ENCODE peak calls at places on chromosomes 11 and 22, in six cellular contexts. R is vagina, W is neural progenitor cell, B is heart right ventricle, V is cardiac fibroblast, S is lower leg skin. Y is an unnamed sample.

GRCh38 chr11:74726547-74727182 is 4.6 kb downstream of the CHRDL2 start:
- DNase-seq in B (peak), V (peak), S (peak), W (peak), R (no peak), Y (no peak)

GRCh38 chr11:61541568-61541967 is 33.0 kb downstream of the LRRC10B start:
- DNase-seq in V (peak), R (no peak), W (peak), S (no peak), B (no peak), Y (no peak)

GRCh38 chr11:95092549-95093324 is 3.1 kb downstream of the ENDOD1 start:
- DNase-seq in B (no peak), V (peak), S (no peak), R (no peak), W (peak), Y (no peak)

GRCh38 chr11:117229411-117229810 is 2.5 kb downstream of the PCSK7 start:
- DNase-seq in R (no peak), B (no peak), W (no peak), V (no peak), S (peak), Y (no peak)

GRCh38 chr11:73359930-73360742 is 16.1 kb upstream of the RELT start:
- DNase-seq in V (peak), S (no peak), W (peak), R (no peak), B (no peak), Y (no peak)

GRCh38 chr11:128905345-128906184 is 14.4 kb downstream of the KCNJ5 start:
- DNase-seq in B (no peak), R (no peak), W (peak), S (no peak), V (peak), Y (no peak)

GRCh38 chr11:59207988-59208432 is 4.7 kb downstream of the MPEG1 start:
- DNase-seq in V (peak), B (no peak), S (no peak), W (peak), R (no peak), Y (peak)

GRCh38 chr11:43408277-43408676 is 49.6 kb downstream of the TTC17 start:
- DNase-seq in R (no peak), V (no peak), S (no peak), B (no peak), W (no peak), Y (no peak)

GRCh38 chr11:126359431-126360048 is 4.1 kb downstream of the ST3GAL4 start:
- DNase-seq in R (no peak), V (peak), B (peak), W (no peak), S (peak), Y (no peak)

GRCh38 chr22:48444320-48445112 is 1383.2 kb downstream of the BRD1 start:
- DNase-seq in W (no peak), S (no peak), B (no peak), V (no peak), R (no peak), Y (no peak)

GRCh38 chr11:119975561-119976152 is 162.3 kb downstream of the TRIM29 start:
- DNase-seq in B (peak), S (peak), W (peak), V (no peak), R (no peak), Y (no peak)

GRCh38 chr22:29044657-29045176 is 16.9 kb downstream of the C22orf31 start:
- DNase-seq in S (no peak), B (no peak), V (peak), R (no peak), W (no peak), Y (no peak)

GRCh38 chr11:122209619-122210377 is 93.8 kb upstream of the BLID start:
- DNase-seq in S (peak), W (no peak), B (no peak), R (no peak), V (peak), Y (no peak)

GRCh38 chr11:117724104-117724503 is 72.9 kb downstream of the DSCAML1 start:
- DNase-seq in R (no peak), B (no peak), V (no peak), S (no peak), W (no peak), Y (no peak)

GRCh38 chr11:45449036-45449601 is 163.0 kb upstream of the SYT13 start:
- DNase-seq in S (no peak), W (no peak), V (no peak), B (no peak), R (no peak), Y (no peak)

GRCh38 chr22:44538071-44538470 is 40.0 kb upstream of the RTL6 start:
- DNase-seq in S (no peak), B (no peak), W (no peak), V (peak), R (no peak), Y (no peak)

GRCh38 chr22:20741634-20742581 is 32.0 kb upstream of the SERPIND1 start:
- DNase-seq in R (no peak), B (no peak), V (peak), W (peak), S (no peak), Y (no peak)

GRCh38 chr11:33500865-33501479 is 199.7 kb downstream of the C11orf91 start:
- DNase-seq in R (no peak), V (peak), B (no peak), W (peak), S (no peak), Y (no peak)

GRCh38 chr22:28963362-28963761 is 80.0 kb downstream of the ZNRF3 start:
- DNase-seq in B (no peak), R (no peak), W (no peak), S (no peak), V (no peak), Y (no peak)

GRCh38 chr11:2944953-2945756 is 15.9 kb upstream of the PHLDA2 start:
- DNase-seq in W (peak), B (peak), V (peak), R (no peak), S (peak), Y (peak)

GRCh38 chr11:61699737-61700160 is 19.6 kb downstream of the DAGLA start:
- DNase-seq in S (no peak), V (no peak), B (peak), W (no peak), R (no peak), Y (no peak)

GRCh38 chr22:23684561-23685031 is 6.2 kb upstream of the RGL4 start:
- DNase-seq in S (no peak), W (no peak), R (no peak), B (no peak), V (no peak), Y (no peak)

GRCh38 chr11:2100361-2101170 is 38.6 kb downstream of the IGF2 start:
- DNase-seq in B (peak), S (no peak), R (no peak), W (no peak), V (no peak), Y (no peak)

GRCh38 chr11:88482871-88483301 is 145.3 kb upstream of the CTSC start:
- DNase-seq in R (no peak), V (peak), B (no peak), W (no peak), S (no peak), Y (peak)

GRCh38 chr22:45237065-45237990 is 3.4 kb downstream of the KIAA0930 start:
- DNase-seq in R (no peak), W (no peak), S (no peak), B (no peak), V (no peak), Y (no peak)

GRCh38 chr11:78339483-78339882 is 78.1 kb downstream of the GAB2 start:
- DNase-seq in W (no peak), V (no peak), B (no peak), S (no peak), R (no peak), Y (no peak)

GRCh38 chr11:117815262-117815803 is 9.2 kb downstream of the FXYD2 start:
- DNase-seq in W (no peak), V (no peak), R (no peak), S (no peak), B (peak), Y (no peak)

GRCh38 chr11:65547446-65548125 is 10.6 kb downstream of the LTBP3 start:
- DNase-seq in R (no peak), B (no peak), W (no peak), V (no peak), S (no peak), Y (no peak)

GRCh38 chr11:9313648-9314290 is 624 bp downstream of the TMEM41B start:
- DNase-seq in B (no peak), R (no peak), S (no peak), W (peak), V (peak), Y (no peak)

GRCh38 chr11:57493507-57494503 is 21.7 kb downstream of the SLC43A1 start:
- DNase-seq in B (peak), R (no peak), S (peak), V (peak), W (peak), Y (no peak)

GRCh38 chr11:134260503-134260902 is 7.1 kb downstream of the ACAD8 start:
- DNase-seq in R (no peak), V (no peak), B (no peak), S (no peak), W (no peak), Y (no peak)

GRCh38 chr11:124597661-124598060 is 13.6 kb upstream of the PANX3 start:
- DNase-seq in R (no peak), B (no peak), W (no peak), S (no peak), V (no peak), Y (no peak)
- TF ChIP-seq CTCF in R (no peak), B (no peak), W (no peak), S (no peak), V (no peak), Y (no peak)

GRCh38 chr22:37749831-37750595 is 53.2 kb downstream of the TRIOBP start:
- DNase-seq in S (no peak), R (no peak), W (no peak), B (no peak), V (peak), Y (no peak)
- H3K4me3 ChIP-seq in S (no peak), R (no peak), W (no peak), B (no peak), V (no peak), Y (no peak)

GRCh38 chr22:37019309-37020191 is at the start of the genes MPST and TST:
- DNase-seq in B (peak), S (peak), W (peak), V (peak), R (no peak), Y (no peak)
- TF ChIP-seq CTCF in B (peak), S (no peak), W (peak), V (no peak), R (no peak), Y (no peak)

GRCh38 chr22:41909290-41910049 is 5.4 kb downstream of the SHISA8 start:
- DNase-seq in S (no peak), V (no peak), B (no peak), W (peak), R (no peak), Y (no peak)
- H3K4me3 ChIP-seq in S (no peak), V (no peak), B (peak), W (peak), R (peak), Y (no peak)

GRCh38 chr22:39212721-39213376 is 31.9 kb downstream of the PDGFB start:
- DNase-seq in V (peak), S (peak), W (peak), B (no peak), R (no peak), Y (no peak)
- TF ChIP-seq CTCF in V (peak), S (no peak), W (peak), B (no peak), R (no peak), Y (peak)

Y was measured in BJ.